ENCODE peak calls at places on chromosome X, in nine cellular contexts. T, X, R, K, N, S, E, G and C are unnamed samples.

GRCh38 chrX:130896816-130897508 is 6.0 kb downstream of the ENOX2 start:
- DNase-seq in T (no peak), X (no peak), R (peak; percentile 72), K (no peak), N (no peak), S (no peak), E (no peak), G (no peak), C (no peak)

GRCh38 chrX:11458175-11458574 is 165.0 kb downstream of the AMELX start:
- DNase-seq in T (peak; percentile 9), X (no peak), R (no peak), K (no peak), N (no peak), S (no peak), E (no peak), G (no peak), C (peak; percentile 15)

GRCh38 chrX:109294097-109294815 is 187.6 kb downstream of the GUCY2F start:
- DNase-seq in T (no peak), X (no peak), R (peak; percentile 42), K (no peak), N (no peak), S (no peak), E (no peak), G (no peak), C (no peak)

GRCh38 chrX:119537487-119537886 is 27.7 kb downstream of the STEEP1 start:
- DNase-seq in T (no peak), X (no peak), R (no peak), K (no peak), N (no peak), S (no peak), E (no peak), G (no peak), C (no peak)

GRCh38 chrX:98480606-98481005 is 1596.9 kb downstream of the RPA4 start:
- DNase-seq in T (no peak), X (no peak), R (no peak), K (no peak), N (no peak), S (no peak), E (no peak), G (no peak), C (no peak)

GRCh38 chrX:131405497-131405896 is 116.4 kb upstream of the IGSF1 start:
- DNase-seq in T (no peak), X (no peak), R (no peak), K (no peak), N (no peak), S (no peak), E (no peak), G (no peak), C (no peak)

GRCh38 chrX:9569875-9570274 is 105.0 kb downstream of the TBL1X start:
- DNase-seq in T (no peak), X (no peak), R (peak; percentile 71), K (no peak), N (no peak), S (no peak), E (no peak), G (no peak), C (no peak)

GRCh38 chrX:47587091-47587891 is 5.1 kb downstream of the TIMP1 start:
- DNase-seq in T (no peak), X (no peak), R (no peak), K (no peak), N (no peak), S (no peak), E (no peak), G (no peak), C (no peak)

GRCh38 chrX:130770615-130771014 is 132.4 kb downstream of the ENOX2 start:
- DNase-seq in T (no peak), X (peak; percentile 61), R (peak; percentile 75), K (no peak), N (no peak), S (no peak), E (no peak), G (no peak), C (no peak)

GRCh38 chrX:11786862-11787261 is 28.8 kb downstream of the MSL3 start:
- DNase-seq in T (no peak), X (no peak), R (peak; percentile 11), K (no peak), N (no peak), S (no peak), E (no peak), G (no peak), C (no peak)

GRCh38 chrX:154096140-154097002 is 1.1 kb downstream of the MECP2 start:
- DNase-seq in T (peak; percentile 24), X (no peak), R (peak; percentile 11), K (no peak), N (peak; percentile 19), S (no peak), E (peak; percentile 61), G (no peak), C (no peak)

GRCh38 chrX:122220644-122221373 is 963.3 kb upstream of the GRIA3 start:
- DNase-seq in T (no peak), X (no peak), R (no peak), K (no peak), N (no peak), S (no peak), E (no peak), G (no peak), C (no peak)

GRCh38 chrX:49829016-49829415 is at the start of gene PAGE4:
- DNase-seq in T (no peak), X (no peak), R (no peak), K (no peak), N (no peak), S (no peak), E (no peak), G (no peak), C (no peak)

GRCh38 chrX:24981030-24981429 is 34.7 kb downstream of the ARX start:
- DNase-seq in T (no peak), X (no peak), R (no peak), K (no peak), N (no peak), S (no peak), E (no peak), G (no peak), C (no peak)

GRCh38 chrX:68988865-68989264 is 160.0 kb downstream of the EFNB1 start:
- DNase-seq in T (no peak), X (no peak), R (no peak), K (no peak), N (no peak), S (no peak), E (no peak), G (no peak), C (no peak)

DNA sequence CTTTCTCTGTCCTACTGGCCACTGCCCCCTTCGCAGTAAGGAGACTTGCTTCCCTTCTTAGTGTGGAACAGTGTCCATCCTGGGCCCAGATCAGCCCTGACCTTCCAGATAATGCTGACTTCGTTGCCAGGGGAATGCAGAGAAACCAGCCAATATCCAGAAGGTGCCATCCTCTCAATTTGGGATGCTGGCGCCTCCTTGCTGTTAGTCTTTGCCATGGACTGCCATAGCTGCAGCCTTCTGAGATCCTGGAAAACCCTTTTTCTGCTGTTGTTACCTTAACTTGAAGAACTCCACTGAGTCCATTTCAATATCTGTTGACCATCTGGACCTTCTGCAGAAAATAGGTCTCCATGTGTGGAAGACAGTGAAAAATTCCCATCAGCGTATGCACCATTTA is 21.8 kb downstream of the RAI2 start:
- DNase-seq in T (no peak), X (no peak), R (no peak), K (no peak), N (no peak), S (no peak), E (no peak), G (no peak), C (no peak)
- TF ChIP-seq CTCF in T (no peak), X (no peak), R (no peak), K (no peak), N (no peak), S (no peak), E (no peak), G (no peak), C (no peak)

DNA sequence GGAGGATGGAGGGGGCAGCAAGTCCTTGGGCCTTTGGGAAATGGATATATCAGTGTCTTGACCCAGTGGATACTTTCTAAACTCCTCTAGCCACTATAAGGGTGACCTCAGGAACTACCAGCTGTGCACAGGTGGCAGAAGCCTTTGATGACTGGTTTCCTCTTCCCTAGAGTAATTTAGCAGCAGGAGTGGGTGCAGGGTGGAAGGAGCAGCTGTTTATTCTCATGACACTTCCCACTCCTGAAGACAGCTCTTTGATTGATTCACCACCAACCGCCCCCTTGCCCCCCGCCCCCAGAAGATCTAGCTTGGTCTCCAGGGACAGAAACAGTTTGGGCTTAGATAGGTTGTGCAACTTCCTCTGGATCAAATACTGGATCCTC is 63.0 kb downstream of the GPC3 start:
- DNase-seq in T (no peak), X (no peak), R (no peak), K (no peak), N (no peak), S (no peak), E (no peak), G (no peak), C (no peak)
- H3K4me3 ChIP-seq in T (no peak overlapping the region), X (no peak overlapping the region), R (no peak overlapping the region), K (no peak overlapping the region), N (no peak overlapping the region), S (no peak overlapping the region), E (no peak overlapping the region), G (no peak overlapping the region), C (no peak overlapping the region)

GRCh38 chrX:76026751-76027150 is 146.1 kb upstream of the PBDC1 start:
- DNase-seq in T (no peak), X (no peak), R (no peak), K (no peak), N (no peak), S (no peak), E (no peak), G (no peak), C (no peak)
- H3K27ac ChIP-seq in T (no peak overlapping the region), X (no peak overlapping the region), R (no peak overlapping the region), K (no peak overlapping the region), N (no peak overlapping the region), S (no peak overlapping the region), E (no peak overlapping the region), G (no peak overlapping the region), C (no peak overlapping the region)

GRCh38 chrX:63918611-63919010 is 133.6 kb upstream of the ARHGEF9 start:
- DNase-seq in T (peak; percentile 19), X (no peak), R (no peak), K (no peak), N (no peak), S (no peak), E (no peak), G (no peak), C (no peak)
- TF ChIP-seq CTCF in T (peak; percentile 16), X (no peak), R (no peak), K (no peak), N (no peak), S (no peak), E (no peak), G (no peak), C (no peak)